ENCODE peak calls at places on chromosomes 3 and 15, in nine cellular contexts. One of them, this sample, is unnamed.

GRCh38 chr3:133956333-133956732 is 60.7 kb upstream of the RAB6B start:
- DNase-seq in Right ventricle myocardium inferior: no peak
- DNase-seq in germinal center: no peak
- DNase-seq in nucleus accumbens: no peak
- DNase-seq in Caki2: no peak
- DNase-seq in T-helper 9 cell: no peak
- DNase-seq in mesenchymal stem cell: no peak
- DNase-seq in adrenal gland: peak
- DNase-seq in NAMALWA: no peak
- DNase-seq in this sample: no peak

GRCh38 chr3:169133178-169134161 is 530.0 kb downstream of the MECOM start:
- DNase-seq in mesenchymal stem cell: peak
- DNase-seq in adrenal gland: no peak
- DNase-seq in germinal center: no peak
- DNase-seq in nucleus accumbens: no peak
- DNase-seq in Right ventricle myocardium inferior: no peak
- DNase-seq in Caki2: peak
- DNase-seq in NAMALWA: peak
- DNase-seq in T-helper 9 cell: no peak
- DNase-seq in this sample: no peak

GRCh38 chr15:77493324-77493907 is 72.7 kb downstream of the HMG20A start:
- DNase-seq in Right ventricle myocardium inferior: no peak
- DNase-seq in Caki2: no peak
- DNase-seq in nucleus accumbens: no peak
- DNase-seq in adrenal gland: no peak
- DNase-seq in NAMALWA: peak
- DNase-seq in T-helper 9 cell: no peak
- DNase-seq in germinal center: no peak
- DNase-seq in mesenchymal stem cell: peak
- DNase-seq in this sample: no peak

GRCh38 chr3:9736831-9737230 is 5.3 kb downstream of the BRPF1 start:
- DNase-seq in Right ventricle myocardium inferior: no peak
- DNase-seq in adrenal gland: no peak
- DNase-seq in germinal center: no peak
- DNase-seq in NAMALWA: no peak
- DNase-seq in T-helper 9 cell: no peak
- DNase-seq in mesenchymal stem cell: no peak
- DNase-seq in nucleus accumbens: no peak
- DNase-seq in Caki2: no peak
- DNase-seq in this sample: peak

GRCh38 chr3:174132421-174133042 is 726.6 kb upstream of the NAALADL2 start:
- DNase-seq in Caki2: no peak
- DNase-seq in germinal center: no peak
- DNase-seq in adrenal gland: no peak
- DNase-seq in NAMALWA: no peak
- DNase-seq in T-helper 9 cell: no peak
- DNase-seq in Right ventricle myocardium inferior: no peak
- DNase-seq in mesenchymal stem cell: peak
- DNase-seq in nucleus accumbens: no peak
- DNase-seq in this sample: no peak

GRCh38 chr15:74790080-74790916 is 8.4 kb downstream of the CSK start:
- DNase-seq in Right ventricle myocardium inferior: peak
- DNase-seq in NAMALWA: peak
- DNase-seq in germinal center: peak
- DNase-seq in mesenchymal stem cell: peak
- DNase-seq in adrenal gland: peak
- DNase-seq in nucleus accumbens: peak
- DNase-seq in Caki2: no peak
- DNase-seq in T-helper 9 cell: peak
- DNase-seq in this sample: peak

GRCh38 chr3:196662711-196663571 is 23.4 kb downstream of the NRROS start:
- DNase-seq in germinal center: no peak
- DNase-seq in NAMALWA: no peak
- DNase-seq in T-helper 9 cell: no peak
- DNase-seq in Right ventricle myocardium inferior: no peak
- DNase-seq in mesenchymal stem cell: no peak
- DNase-seq in adrenal gland: no peak
- DNase-seq in Caki2: no peak
- DNase-seq in nucleus accumbens: no peak
- DNase-seq in this sample: no peak

GRCh38 chr3:134327594-134327975 is 46.7 kb downstream of the AMOTL2 start:
- DNase-seq in mesenchymal stem cell: peak
- DNase-seq in germinal center: no peak
- DNase-seq in adrenal gland: no peak
- DNase-seq in T-helper 9 cell: no peak
- DNase-seq in Right ventricle myocardium inferior: no peak
- DNase-seq in NAMALWA: no peak
- DNase-seq in nucleus accumbens: no peak
- DNase-seq in Caki2: peak
- DNase-seq in this sample: no peak

GRCh38 chr3:29344154-29344553 is 63.3 kb downstream of the RBMS3 start:
- DNase-seq in adrenal gland: no peak
- DNase-seq in NAMALWA: no peak
- DNase-seq in nucleus accumbens: no peak
- DNase-seq in mesenchymal stem cell: no peak
- DNase-seq in Right ventricle myocardium inferior: no peak
- DNase-seq in Caki2: no peak
- DNase-seq in T-helper 9 cell: no peak
- DNase-seq in germinal center: no peak
- DNase-seq in this sample: no peak

GRCh38 chr15:70772402-70772801 is 9.0 kb upstream of the UACA start:
- DNase-seq in adrenal gland: no peak
- DNase-seq in nucleus accumbens: no peak
- DNase-seq in mesenchymal stem cell: no peak
- DNase-seq in germinal center: no peak
- DNase-seq in Right ventricle myocardium inferior: no peak
- DNase-seq in Caki2: no peak
- DNase-seq in NAMALWA: no peak
- DNase-seq in T-helper 9 cell: no peak
- DNase-seq in this sample: no peak

GRCh38 chr3:149547954-149548728 is 73.6 kb downstream of the TM4SF4 start:
- DNase-seq in germinal center: no peak
- DNase-seq in nucleus accumbens: no peak
- DNase-seq in adrenal gland: peak
- DNase-seq in NAMALWA: no peak
- DNase-seq in Caki2: peak
- DNase-seq in mesenchymal stem cell: peak
- DNase-seq in T-helper 9 cell: no peak
- DNase-seq in Right ventricle myocardium inferior: peak
- DNase-seq in this sample: no peak

GRCh38 chr3:64620020-64620419 is 67.8 kb downstream of the ADAMTS9 start:
- DNase-seq in Right ventricle myocardium inferior: no peak
- DNase-seq in nucleus accumbens: no peak
- DNase-seq in T-helper 9 cell: no peak
- DNase-seq in germinal center: no peak
- DNase-seq in Caki2: no peak
- DNase-seq in adrenal gland: no peak
- DNase-seq in mesenchymal stem cell: no peak
- DNase-seq in NAMALWA: no peak
- DNase-seq in this sample: no peak

This sample was measured in amygdala.